ENCODE peak calls at places on chromosomes 1 and 21, in seven cellular contexts. S, D, E, F, O, V and J are unnamed samples. For H3K9me3, the result is how much of the 10 kb centered on the place peaks cover.

GRCh38 chr1:244325056-244325764 is 126.5 kb downstream of the ADSS2 start:
- DNase-seq in F (no peak), E (no peak), V (peak), S (no peak), D (no peak), O (no peak), J (no peak)

GRCh38 chr1:181222972-181223371 is 134.5 kb downstream of the IER5 start:
- DNase-seq in S (no peak), V (no peak), O (no peak), D (no peak), F (no peak), E (no peak), J (no peak)

GRCh38 chr1:37449936-37450335 is 24.4 kb upstream of the ZC3H12A start:
- DNase-seq in S (no peak), O (no peak), D (no peak), V (no peak), E (no peak), F (no peak), J (no peak)

GRCh38 chr1:161164901-161165620 is 1.2 kb upstream of the PPOX start:
- DNase-seq in D (peak), O (no peak), S (no peak), F (no peak), V (no peak), E (no peak), J (no peak)

GRCh38 chr1:109300650-109301151 is 6.1 kb downstream of the MYBPHL start:
- DNase-seq in S (no peak), F (no peak), D (no peak), E (no peak), O (no peak), V (no peak), J (no peak)

GRCh38 chr1:111420377-111420776 is 7.2 kb downstream of the OVGP1 start:
- DNase-seq in D (no peak), O (no peak), E (no peak), S (no peak), F (no peak), V (no peak), J (no peak)

GRCh38 chr1:234551032-234551378 is 59.0 kb downstream of the IRF2BP2 start:
- DNase-seq in V (no peak), F (no peak), O (no peak), D (no peak), E (no peak), S (no peak), J (no peak)

GRCh38 chr1:209246660-209247059 is 336.9 kb upstream of the CAMK1G start:
- DNase-seq in S (peak), F (no peak), E (no peak), D (no peak), O (no peak), V (no peak), J (no peak)

GRCh38 chr1:32339363-32339978 is 3.4 kb upstream of the MARCKSL1 start:
- DNase-seq in E (no peak), D (no peak), S (no peak), F (no peak), O (no peak), V (peak), J (no peak)

GRCh38 chr21:45186709-45187108 is 101.0 kb downstream of the POFUT2 start:
- DNase-seq in D (no peak), E (no peak), F (no peak), S (no peak), V (no peak), O (no peak), J (no peak)

GRCh38 chr21:45183852-45184251 is 103.8 kb downstream of the POFUT2 start:
- DNase-seq in F (no peak), D (no peak), O (no peak), S (no peak), E (no peak), V (no peak), J (no peak)

GRCh38 chr21:45190013-45190412 is 97.7 kb downstream of the POFUT2 start:
- DNase-seq in O (no peak), S (no peak), F (no peak), E (no peak), D (no peak), V (no peak), J (no peak)

GRCh38 chr21:45184869-45185268 is 102.8 kb downstream of the POFUT2 start:
- DNase-seq in E (no peak), F (no peak), D (no peak), O (no peak), V (no peak), S (no peak), J (no peak)

GRCh38 chr21:45187646-45188045 is 100.0 kb downstream of the POFUT2 start:
- DNase-seq in V (peak), O (no peak), D (no peak), F (no peak), S (no peak), E (no peak), J (no peak)
- H3K9me3 ChIP-seq in V (under half), O (under half), D (under half), F (under half), S (under half), E (half or more), J (under half)

GRCh38 chr21:34199121-34199910 is 125.9 kb downstream of the MRPS6 start:
- DNase-seq in V (no peak), D (no peak), F (no peak), O (no peak), S (no peak), E (no peak), J (no peak)

GRCh38 chr21:34198232-34199120 is 125.1 kb downstream of the MRPS6 start:
- DNase-seq in E (no peak), O (no peak), F (no peak), S (no peak), V (no peak), D (no peak), J (no peak)

GRCh38 chr21:34195365-34195764 is 122.0 kb downstream of the MRPS6 start:
- DNase-seq in V (no peak), D (no peak), E (no peak), F (no peak), S (no peak), O (no peak), J (no peak)

GRCh38 chr21:34197561-34197960 is 124.2 kb downstream of the MRPS6 start:
- DNase-seq in D (no peak), V (no peak), E (no peak), S (no peak), O (no peak), F (no peak), J (no peak)

GRCh38 chr21:34196996-34197395 is 123.6 kb downstream of the MRPS6 start:
- DNase-seq in D (no peak), E (no peak), F (no peak), O (no peak), V (no peak), S (no peak), J (no peak)
- H3K27ac ChIP-seq in D (no peak), E (no peak), F (no peak), O (no peak), V (no peak), S (no peak), J (no peak)

GRCh38 chr1:167197692-167198091 is 23.0 kb upstream of the POU2F1 start:
- DNase-seq in O (no peak), F (no peak), E (no peak), S (no peak), D (no peak), V (no peak), J (no peak)
- TF ChIP-seq CTCF in O (no peak), F (no peak), E (no peak), S (no peak), D (no peak), V (no peak), J (no peak)

DNA sequence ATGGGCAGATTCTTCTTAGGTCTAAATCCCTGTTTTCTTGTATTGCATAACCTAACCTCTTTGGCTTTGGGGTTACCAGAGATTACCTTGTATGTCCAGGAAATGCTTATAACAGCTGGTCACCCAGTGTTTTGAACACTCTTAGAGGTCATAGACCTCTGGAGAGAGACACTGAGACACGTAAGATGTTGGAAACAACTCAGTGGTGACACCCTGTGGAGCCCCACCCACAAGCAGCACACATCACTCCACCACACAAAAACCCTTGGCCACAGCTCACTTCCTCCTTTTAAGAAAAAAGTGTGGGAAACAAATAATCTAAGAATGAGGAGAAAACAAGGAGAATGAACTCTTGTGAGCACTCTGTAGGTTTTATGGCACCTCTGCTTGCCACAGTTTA is 26.3 kb upstream of the CYP4B1 start:
- DNase-seq in E (no peak), S (no peak), V (no peak), D (no peak), O (no peak), F (no peak), J (no peak)
- H3K9me3 ChIP-seq in E (half or more), S (under half), V (under half), D (under half), O (under half), F (under half), J (under half)

DNA sequence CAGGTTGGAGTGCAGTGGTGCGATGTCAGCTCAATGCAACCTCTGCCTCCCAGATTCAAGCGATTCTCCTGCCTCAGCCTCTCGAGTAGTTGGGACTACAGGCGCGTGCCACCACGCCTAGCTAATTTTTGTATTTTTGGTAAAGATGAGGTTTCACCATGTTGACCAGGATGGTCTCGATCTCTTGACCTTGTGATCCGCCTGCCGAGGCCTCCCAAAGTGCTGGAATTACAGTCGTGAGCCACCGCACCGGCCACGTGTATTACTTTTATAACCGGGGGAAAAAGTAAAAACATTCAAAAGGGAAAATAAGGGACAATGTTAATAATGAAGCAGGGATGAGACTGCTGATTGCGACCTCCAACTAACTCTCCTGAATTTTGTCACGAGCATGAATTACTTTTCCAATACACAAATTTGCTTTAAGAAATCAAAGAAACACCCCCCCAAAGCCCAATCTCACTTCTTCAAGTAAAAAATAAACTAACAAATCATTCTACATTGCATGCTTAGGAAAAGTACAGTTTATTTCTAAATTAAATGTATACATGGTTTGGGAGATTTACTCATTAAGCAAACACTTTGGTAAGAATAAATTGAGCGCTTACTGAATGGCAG is 550 bp upstream of the ZBED6 start:
- DNase-seq in O (no peak), S (no peak), D (no peak), E (no peak), F (no peak), V (no peak), J (no peak)
- H3K27ac ChIP-seq in O (peak), S (peak), D (peak), E (peak), F (no peak), V (peak), J (peak)

DNA sequence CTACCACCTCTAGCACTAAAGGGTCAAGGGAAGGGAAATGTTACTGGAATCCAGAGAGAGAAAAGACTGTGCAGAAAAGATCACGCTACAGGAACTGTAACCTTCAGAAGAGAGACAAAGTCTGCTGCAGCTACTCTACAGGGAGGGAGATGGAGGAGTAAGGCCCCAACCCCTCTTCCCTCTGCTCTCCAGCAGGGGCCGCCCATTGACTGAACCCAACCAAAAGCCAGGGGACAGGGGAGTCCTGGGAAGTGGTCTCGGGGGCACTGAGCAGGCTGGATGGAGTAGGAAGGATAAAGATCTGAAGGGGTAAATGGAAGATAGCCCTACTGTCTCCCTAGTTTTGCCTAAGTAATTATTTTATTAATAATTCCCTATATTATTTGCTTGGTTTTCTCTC is 72.8 kb upstream of the NR5A2 start:
- DNase-seq in D (no peak), E (no peak), F (no peak), V (no peak), S (no peak), O (peak), J (no peak)
- TF ChIP-seq CTCF in D (no peak), E (peak), F (peak), V (peak), S (peak), O (peak), J (no peak)

GRCh38 chr1:2830761-2831425 is 29.4 kb upstream of the TTC34 start:
- DNase-seq in V (no peak), O (no peak), S (no peak), F (no peak), E (no peak), D (no peak), J (no peak)
- H3K9me3 ChIP-seq in V (under half), O (under half), S (under half), F (half or more), E (under half), D (under half), J (under half)